ENCODE peak calls at places on chromosomes 2 and 18, in eight cellular contexts. One of them, this sample, is unnamed.

GRCh38 chr18:79372461-79372860 is 23.3 kb upstream of the NFATC1 start:
- DNase-seq in mucosa of gallbladder: no peak
- DNase-seq in choroid plexus epithelial cell: no peak
- DNase-seq in head of caudate nucleus: no peak
- DNase-seq in A549: no peak
- DNase-seq in GM18507: no peak
- DNase-seq in NCI-H2081: no peak
- DNase-seq in central memory CD4-positive, alpha-beta T cell: no peak
- DNase-seq in this sample: no peak

GRCh38 chr2:65708129-65708528 is 275.7 kb upstream of the SPRED2 start:
- DNase-seq in mucosa of gallbladder: no peak
- DNase-seq in choroid plexus epithelial cell: peak; percentile 50
- DNase-seq in head of caudate nucleus: no peak
- DNase-seq in A549: no peak
- DNase-seq in GM18507: no peak
- DNase-seq in NCI-H2081: no peak
- DNase-seq in central memory CD4-positive, alpha-beta T cell: no peak
- DNase-seq in this sample: no peak

GRCh38 chr18:39340418-39340817 is 1774.8 kb upstream of the CELF4 start:
- DNase-seq in mucosa of gallbladder: no peak
- DNase-seq in choroid plexus epithelial cell: no peak
- DNase-seq in head of caudate nucleus: no peak
- DNase-seq in A549: no peak
- DNase-seq in GM18507: no peak
- DNase-seq in NCI-H2081: no peak
- DNase-seq in central memory CD4-positive, alpha-beta T cell: no peak
- DNase-seq in this sample: no peak

GRCh38 chr2:161273038-161273760 is 35.0 kb upstream of the PSMD14 start:
- DNase-seq in mucosa of gallbladder: no peak
- DNase-seq in choroid plexus epithelial cell: peak; percentile 86
- DNase-seq in head of caudate nucleus: peak; percentile 65
- DNase-seq in A549: peak; percentile 63
- DNase-seq in GM18507: peak; percentile 4
- DNase-seq in NCI-H2081: peak; percentile 70
- DNase-seq in central memory CD4-positive, alpha-beta T cell: peak; percentile 47
- DNase-seq in this sample: peak; percentile 23

GRCh38 chr2:96578731-96579130 is 42.2 kb downstream of the ARID5A start:
- DNase-seq in mucosa of gallbladder: no peak
- DNase-seq in choroid plexus epithelial cell: no peak
- DNase-seq in head of caudate nucleus: no peak
- DNase-seq in A549: no peak
- DNase-seq in GM18507: no peak
- DNase-seq in NCI-H2081: no peak
- DNase-seq in central memory CD4-positive, alpha-beta T cell: no peak
- DNase-seq in this sample: no peak

GRCh38 chr2:42470706-42471105 is 23.1 kb downstream of the KCNG3 start:
- DNase-seq in mucosa of gallbladder: no peak
- DNase-seq in choroid plexus epithelial cell: no peak
- DNase-seq in head of caudate nucleus: no peak
- DNase-seq in A549: no peak
- DNase-seq in GM18507: no peak
- DNase-seq in NCI-H2081: no peak
- DNase-seq in central memory CD4-positive, alpha-beta T cell: no peak
- DNase-seq in this sample: no peak

GRCh38 chr2:239190346-239190745 is 210.5 kb downstream of the HDAC4 start:
- DNase-seq in mucosa of gallbladder: no peak
- DNase-seq in choroid plexus epithelial cell: no peak
- DNase-seq in head of caudate nucleus: peak; percentile 43
- DNase-seq in A549: no peak
- DNase-seq in GM18507: no peak
- DNase-seq in NCI-H2081: no peak
- DNase-seq in central memory CD4-positive, alpha-beta T cell: no peak
- DNase-seq in this sample: no peak

GRCh38 chr2:121665504-121665903 is 16.2 kb upstream of the CLASP1 start:
- DNase-seq in mucosa of gallbladder: no peak
- DNase-seq in choroid plexus epithelial cell: no peak
- DNase-seq in head of caudate nucleus: no peak
- DNase-seq in A549: no peak
- DNase-seq in GM18507: no peak
- DNase-seq in NCI-H2081: no peak
- DNase-seq in central memory CD4-positive, alpha-beta T cell: no peak
- DNase-seq in this sample: no peak

GRCh38 chr2:100393362-100393761 is 24.1 kb downstream of the CHST10 start:
- DNase-seq in mucosa of gallbladder: no peak
- DNase-seq in choroid plexus epithelial cell: no peak
- DNase-seq in head of caudate nucleus: peak; percentile 10
- DNase-seq in A549: no peak
- DNase-seq in GM18507: no peak
- DNase-seq in NCI-H2081: no peak
- DNase-seq in central memory CD4-positive, alpha-beta T cell: no peak
- DNase-seq in this sample: no peak

GRCh38 chr2:109473616-109474318 is 140.0 kb downstream of the SEPTIN10 start:
- DNase-seq in mucosa of gallbladder: no peak
- DNase-seq in choroid plexus epithelial cell: no peak
- DNase-seq in head of caudate nucleus: no peak
- DNase-seq in A549: no peak
- DNase-seq in GM18507: no peak
- DNase-seq in NCI-H2081: peak; percentile 32
- DNase-seq in central memory CD4-positive, alpha-beta T cell: no peak
- DNase-seq in this sample: no peak

GRCh38 chr2:217228732-217229131 is 368.9 kb upstream of the TNP1 start:
- DNase-seq in mucosa of gallbladder: no peak
- DNase-seq in choroid plexus epithelial cell: no peak
- DNase-seq in head of caudate nucleus: no peak
- DNase-seq in A549: no peak
- DNase-seq in GM18507: no peak
- DNase-seq in NCI-H2081: no peak
- DNase-seq in central memory CD4-positive, alpha-beta T cell: no peak
- DNase-seq in this sample: no peak

GRCh38 chr2:157771234-157771633 is 104.9 kb downstream of the ACVR1 start:
- DNase-seq in mucosa of gallbladder: no peak
- DNase-seq in choroid plexus epithelial cell: no peak
- DNase-seq in head of caudate nucleus: no peak
- DNase-seq in A549: no peak
- DNase-seq in GM18507: no peak
- DNase-seq in NCI-H2081: no peak
- DNase-seq in central memory CD4-positive, alpha-beta T cell: no peak
- DNase-seq in this sample: no peak

GRCh38 chr18:28767781-28768211 is 590.9 kb upstream of the CDH2 start:
- DNase-seq in mucosa of gallbladder: no peak
- DNase-seq in choroid plexus epithelial cell: peak; percentile 87
- DNase-seq in head of caudate nucleus: no peak
- DNase-seq in A549: no peak
- DNase-seq in GM18507: no peak
- DNase-seq in NCI-H2081: no peak
- DNase-seq in central memory CD4-positive, alpha-beta T cell: no peak
- DNase-seq in this sample: no peak

GRCh38 chr2:36338124-36338826 is 17.3 kb upstream of the CRIM1 start:
- DNase-seq in mucosa of gallbladder: no peak
- DNase-seq in choroid plexus epithelial cell: no peak
- DNase-seq in head of caudate nucleus: no peak
- DNase-seq in A549: no peak
- DNase-seq in GM18507: no peak
- DNase-seq in NCI-H2081: no peak
- DNase-seq in central memory CD4-positive, alpha-beta T cell: no peak
- DNase-seq in this sample: no peak

GRCh38 chr18:73842795-73843394 is 304.7 kb downstream of the FBXO15 start:
- DNase-seq in mucosa of gallbladder: peak; percentile 50
- DNase-seq in choroid plexus epithelial cell: peak; percentile 74
- DNase-seq in head of caudate nucleus: peak; percentile 89
- DNase-seq in A549: peak; percentile 40
- DNase-seq in GM18507: peak; percentile 7
- DNase-seq in NCI-H2081: peak; percentile 52
- DNase-seq in central memory CD4-positive, alpha-beta T cell: no peak
- DNase-seq in this sample: peak; percentile 1

GRCh38 chr2:36355157-36355889 is at the start of gene CRIM1:
- DNase-seq in mucosa of gallbladder: peak; percentile 91
- DNase-seq in choroid plexus epithelial cell: peak; percentile 95
- DNase-seq in head of caudate nucleus: peak; percentile 93
- DNase-seq in A549: peak; percentile 92
- DNase-seq in GM18507: peak; percentile 53
- DNase-seq in NCI-H2081: no peak
- DNase-seq in central memory CD4-positive, alpha-beta T cell: peak; percentile 23
- DNase-seq in this sample: no peak

GRCh38 chr2:30443081-30443480 is 4.0 kb upstream of the LCLAT1 start:
- DNase-seq in mucosa of gallbladder: no peak
- DNase-seq in choroid plexus epithelial cell: no peak
- DNase-seq in head of caudate nucleus: no peak
- DNase-seq in A549: no peak
- DNase-seq in GM18507: no peak
- DNase-seq in NCI-H2081: no peak
- DNase-seq in central memory CD4-positive, alpha-beta T cell: no peak
- DNase-seq in this sample: no peak

GRCh38 chr2:108594132-108594981 is 60.1 kb downstream of the LIMS1 start:
- DNase-seq in mucosa of gallbladder: no peak
- DNase-seq in choroid plexus epithelial cell: peak; percentile 91
- DNase-seq in head of caudate nucleus: peak; percentile 73
- DNase-seq in A549: peak; percentile 76
- DNase-seq in GM18507: no peak
- DNase-seq in NCI-H2081: no peak
- DNase-seq in central memory CD4-positive, alpha-beta T cell: no peak
- DNase-seq in this sample: no peak

GRCh38 chr18:39134255-39134654 is 1568.7 kb upstream of the CELF4 start:
- DNase-seq in mucosa of gallbladder: no peak
- DNase-seq in choroid plexus epithelial cell: no peak
- DNase-seq in head of caudate nucleus: no peak
- DNase-seq in A549: no peak
- DNase-seq in GM18507: no peak
- DNase-seq in NCI-H2081: no peak
- DNase-seq in central memory CD4-positive, alpha-beta T cell: no peak
- DNase-seq in this sample: no peak

GRCh38 chr2:59177748-59178147 is 936.6 kb upstream of the FANCL start:
- DNase-seq in mucosa of gallbladder: no peak
- DNase-seq in choroid plexus epithelial cell: peak; percentile 42
- DNase-seq in head of caudate nucleus: no peak
- DNase-seq in A549: no peak
- DNase-seq in GM18507: no peak
- DNase-seq in NCI-H2081: peak; percentile 32
- DNase-seq in central memory CD4-positive, alpha-beta T cell: no peak
- DNase-seq in this sample: no peak

GRCh38 chr2:237060518-237061312 is 25.0 kb upstream of the COPS8 start:
- DNase-seq in mucosa of gallbladder: peak; percentile 60
- DNase-seq in choroid plexus epithelial cell: peak; percentile 86
- DNase-seq in head of caudate nucleus: peak; percentile 84
- DNase-seq in A549: peak; percentile 71
- DNase-seq in GM18507: no peak
- DNase-seq in NCI-H2081: peak; percentile 30
- DNase-seq in central memory CD4-positive, alpha-beta T cell: peak; percentile 21
- DNase-seq in this sample: no peak

GRCh38 chr2:192245329-192245728 is 50.6 kb upstream of the TMEFF2 start:
- DNase-seq in mucosa of gallbladder: no peak
- DNase-seq in choroid plexus epithelial cell: peak; percentile 40
- DNase-seq in head of caudate nucleus: no peak
- DNase-seq in A549: no peak
- DNase-seq in GM18507: no peak
- DNase-seq in NCI-H2081: no peak
- DNase-seq in central memory CD4-positive, alpha-beta T cell: no peak
- DNase-seq in this sample: no peak

GRCh38 chr18:8431036-8431435 is 178.2 kb upstream of the RAB12 start:
- DNase-seq in mucosa of gallbladder: no peak
- DNase-seq in choroid plexus epithelial cell: no peak
- DNase-seq in head of caudate nucleus: no peak
- DNase-seq in A549: no peak
- DNase-seq in GM18507: no peak
- DNase-seq in NCI-H2081: no peak
- DNase-seq in central memory CD4-positive, alpha-beta T cell: no peak
- DNase-seq in this sample: no peak

GRCh38 chr2:37880546-37880945 is 44.5 kb upstream of the RMDN2 start:
- DNase-seq in mucosa of gallbladder: no peak
- DNase-seq in choroid plexus epithelial cell: no peak
- DNase-seq in head of caudate nucleus: no peak
- DNase-seq in A549: no peak
- DNase-seq in GM18507: no peak
- DNase-seq in NCI-H2081: no peak
- DNase-seq in central memory CD4-positive, alpha-beta T cell: no peak
- DNase-seq in this sample: no peak

GRCh38 chr2:28695245-28695647 is 56.4 kb upstream of the PPP1CB start:
- DNase-seq in mucosa of gallbladder: no peak
- DNase-seq in choroid plexus epithelial cell: no peak
- DNase-seq in head of caudate nucleus: peak; percentile 96
- DNase-seq in A549: no peak
- DNase-seq in GM18507: no peak
- DNase-seq in NCI-H2081: no peak
- DNase-seq in central memory CD4-positive, alpha-beta T cell: no peak
- DNase-seq in this sample: no peak

GRCh38 chr2:101253013-101253712 is 477 bp downstream of the CNOT11 start:
- DNase-seq in mucosa of gallbladder: peak; percentile 61
- DNase-seq in choroid plexus epithelial cell: peak; percentile 74
- DNase-seq in head of caudate nucleus: peak; percentile 64
- DNase-seq in A549: peak; percentile 71
- DNase-seq in GM18507: peak; percentile 44
- DNase-seq in NCI-H2081: peak; percentile 53
- DNase-seq in central memory CD4-positive, alpha-beta T cell: peak; percentile 79
- DNase-seq in this sample: no peak

GRCh38 chr2:181586569-181587076 is 70.3 kb downstream of the CERKL start:
- DNase-seq in mucosa of gallbladder: peak; percentile 60
- DNase-seq in choroid plexus epithelial cell: no peak
- DNase-seq in head of caudate nucleus: no peak
- DNase-seq in A549: peak; percentile 31
- DNase-seq in GM18507: peak; percentile 23
- DNase-seq in NCI-H2081: peak; percentile 70
- DNase-seq in central memory CD4-positive, alpha-beta T cell: no peak
- DNase-seq in this sample: peak; percentile 81

GRCh38 chr2:30949435-30949834 is 142.2 kb upstream of the CAPN13 start:
- DNase-seq in mucosa of gallbladder: no peak
- DNase-seq in choroid plexus epithelial cell: no peak
- DNase-seq in head of caudate nucleus: no peak
- DNase-seq in A549: no peak
- DNase-seq in GM18507: no peak
- DNase-seq in NCI-H2081: no peak
- DNase-seq in central memory CD4-positive, alpha-beta T cell: no peak
- DNase-seq in this sample: no peak

GRCh38 chr2:231521-232185 is 32.2 kb downstream of the SH3YL1 start:
- DNase-seq in mucosa of gallbladder: no peak
- DNase-seq in choroid plexus epithelial cell: no peak
- DNase-seq in head of caudate nucleus: peak; percentile 84
- DNase-seq in A549: no peak
- DNase-seq in GM18507: no peak
- DNase-seq in NCI-H2081: no peak
- DNase-seq in central memory CD4-positive, alpha-beta T cell: no peak
- DNase-seq in this sample: no peak

GRCh38 chr18:361941-362913 is 94.4 kb upstream of the THOC1 start:
- DNase-seq in mucosa of gallbladder: no peak
- DNase-seq in choroid plexus epithelial cell: peak; percentile 49
- DNase-seq in head of caudate nucleus: no peak
- DNase-seq in A549: no peak
- DNase-seq in GM18507: no peak
- DNase-seq in NCI-H2081: no peak
- DNase-seq in central memory CD4-positive, alpha-beta T cell: no peak
- DNase-seq in this sample: no peak

GRCh38 chr18:49178736-49179135 is 228.0 kb upstream of the SMAD7 start:
- DNase-seq in mucosa of gallbladder: no peak
- DNase-seq in choroid plexus epithelial cell: peak; percentile 46
- DNase-seq in head of caudate nucleus: peak; percentile 66
- DNase-seq in A549: peak; percentile 48
- DNase-seq in GM18507: no peak
- DNase-seq in NCI-H2081: no peak
- DNase-seq in central memory CD4-positive, alpha-beta T cell: no peak
- DNase-seq in this sample: no peak